ENCODE peak calls at places on chromosomes 4 and X, in six cellular contexts. A is stimulated activated CD8-positive, alpha-beta memory T cell treated with anti-CD3 and anti-CD28 coated beads, Interleukin-2, amount 100 ng/mL, for 48 hours; D is heart left ventricle; W is NCI-H1105 treated with DMSO at 0.1 percent for 48 hours; V is effector memory CD4-positive, alpha-beta T cell; P is lower leg skin. T is an unnamed sample.

GRCh38 chr4:8724436-8725070 is 132.0 kb downstream of the CPZ start:
- DNase-seq in A (no peak), D (peak), W (no peak), V (no peak), P (peak), T (no peak)

GRCh38 chrX:123736333-123736921 is 3.6 kb upstream of the THOC2 start:
- DNase-seq in A (no peak), D (no peak), W (no peak), V (no peak), P (no peak), T (no peak)

GRCh38 chr4:173433447-173433846 is 34.5 kb upstream of the SCRG1 start:
- DNase-seq in A (no peak), D (no peak), W (no peak), V (no peak), P (no peak), T (no peak)

GRCh38 chr4:120055167-120055566 is 11.5 kb downstream of the MAD2L1 start:
- DNase-seq in A (no peak), D (no peak), W (no peak), V (no peak), P (no peak), T (no peak)

GRCh38 chrX:114841051-114841450 is 176.4 kb downstream of the IL13RA2 start:
- DNase-seq in A (no peak), D (no peak), W (no peak), V (no peak), P (no peak), T (no peak)

GRCh38 chr4:3238721-3239120 is 10.2 kb upstream of the MSANTD1 start:
- DNase-seq in A (no peak), D (peak), W (no peak), V (no peak), P (no peak), T (no peak)

GRCh38 chr4:174948826-174949225 is 30.7 kb downstream of the ADAM29 start:
- DNase-seq in A (no peak), D (no peak), W (no peak), V (no peak), P (no peak), T (no peak)

GRCh38 chr4:143399113-143399949 is 62.7 kb downstream of the GAB1 start:
- DNase-seq in A (no peak), D (no peak), W (peak), V (no peak), P (no peak), T (peak)

GRCh38 chr4:76977731-76978350 is 28.3 kb downstream of the SEPTIN11 start:
- DNase-seq in A (no peak), D (no peak), W (no peak), V (no peak), P (no peak), T (no peak)

GRCh38 chr4:26323807-26324206 is 3.0 kb downstream of the RBPJ start:
- DNase-seq in A (no peak), D (no peak), W (no peak), V (no peak), P (no peak), T (no peak)

GRCh38 chr4:157514711-157515110 is 294.2 kb downstream of the GRIA2 start:
- DNase-seq in A (no peak), D (no peak), W (no peak), V (no peak), P (no peak), T (peak)

GRCh38 chr4:2819244-2820215 is 24.1 kb upstream of the ADD1 start:
- DNase-seq in A (no peak), D (peak), W (no peak), V (no peak), P (no peak), T (no peak)

GRCh38 chrX:70262952-70263567 is 3.1 kb upstream of the P2RY4 start:
- DNase-seq in A (peak), D (no peak), W (peak), V (peak), P (no peak), T (peak)

GRCh38 chr4:174154455-174154854 is 129.0 kb downstream of the FBXO8 start:
- DNase-seq in A (no peak), D (no peak), W (no peak), V (no peak), P (no peak), T (no peak)

GRCh38 chr4:117420966-117421365 is 335.6 kb upstream of the TRAM1L1 start:
- DNase-seq in A (no peak), D (no peak), W (no peak), V (no peak), P (no peak), T (no peak)

GRCh38 chr4:153267013-153267412 is 62.8 kb downstream of the TRIM2 start:
- DNase-seq in A (no peak), D (no peak), W (no peak), V (no peak), P (no peak), T (no peak)

GRCh38 chr4:2867758-2868491 is 24.3 kb downstream of the ADD1 start:
- DNase-seq in A (no peak), D (no peak), W (no peak), V (no peak), P (no peak), T (peak)

GRCh38 chr4:37001688-37002436 is 242.7 kb upstream of the NWD2 start:
- DNase-seq in A (no peak), D (no peak), W (no peak), V (no peak), P (no peak), T (no peak)

GRCh38 chr4:140293979-140294378 is 79.5 kb upstream of the SCOC start:
- DNase-seq in A (no peak), D (no peak), W (no peak), V (no peak), P (no peak), T (no peak)

GRCh38 chrX:12901486-12901885 is 4.9 kb upstream of the TLR8 start:
- DNase-seq in A (peak), D (peak), W (peak), V (peak), P (peak), T (peak)

GRCh38 chr4:1491630-1492457 is 85.6 kb upstream of the NKX1-1 start:
- DNase-seq in A (no peak), D (no peak), W (no peak), V (no peak), P (no peak), T (no peak)

GRCh38 chr4:125353131-125353530 is 38.4 kb downstream of the FAT4 start:
- DNase-seq in A (no peak), D (no peak), W (no peak), V (no peak), P (no peak), T (no peak)

GRCh38 chrX:43870758-43871419 is 11.4 kb downstream of the MAOB start:
- DNase-seq in A (no peak), D (peak), W (no peak), V (no peak), P (no peak), T (no peak)

GRCh38 chr4:6465985-6466384 is 6.4 kb downstream of the PPP2R2C start:
- DNase-seq in A (no peak), D (no peak), W (no peak), V (no peak), P (peak), T (no peak)

GRCh38 chr4:15131551-15131950 is 129.3 kb downstream of the CPEB2 start:
- DNase-seq in A (no peak), D (no peak), W (no peak), V (no peak), P (no peak), T (no peak)

GRCh38 chrX:41335590-41336331 is 1.8 kb downstream of the DDX3X start:
- DNase-seq in A (no peak), D (no peak), W (no peak), V (no peak), P (no peak), T (no peak)

GRCh38 chr4:70994069-70994366 is 569 bp downstream of the DCK start:
- DNase-seq in A (no peak), D (peak), W (no peak), V (no peak), P (no peak), T (no peak)

GRCh38 chr4:67333663-67334062 is 211.6 kb downstream of the CENPC start:
- DNase-seq in A (no peak), D (no peak), W (no peak), V (no peak), P (no peak), T (no peak)

GRCh38 chr4:144366425-144366824 is 225.9 kb upstream of the GYPA start:
- DNase-seq in A (no peak), D (no peak), W (no peak), V (no peak), P (no peak), T (no peak)

GRCh38 chr4:73021634-73022033 is 47.9 kb downstream of the COX18 start:
- DNase-seq in A (no peak), D (no peak), W (peak), V (no peak), P (no peak), T (peak)

GRCh38 chrX:123860506-123860840 is 620 bp downstream of the XIAP start:
- DNase-seq in A (no peak), D (no peak), W (peak), V (peak), P (no peak), T (peak)

GRCh38 chrX:39631275-39631674 is 466.5 kb downstream of the BCOR start:
- DNase-seq in A (no peak), D (no peak), W (no peak), V (no peak), P (no peak), T (no peak)

GRCh38 chr4:121358473-121358872 is 22.3 kb downstream of the QRFPR start:
- DNase-seq in A (no peak), D (no peak), W (no peak), V (no peak), P (no peak), T (no peak)

GRCh38 chrX:153455571-153455970 is 9.7 kb upstream of the TREX2 start:
- DNase-seq in A (no peak), D (peak), W (no peak), V (no peak), P (no peak), T (no peak)

GRCh38 chrX:40055495-40055894 is 42.3 kb downstream of the BCOR start:
- DNase-seq in A (no peak), D (no peak), W (no peak), V (no peak), P (no peak), T (no peak)

GRCh38 chr4:65383589-65384305 is 286.5 kb downstream of the EPHA5 start:
- DNase-seq in A (no peak), D (no peak), W (no peak), V (no peak), P (no peak), T (no peak)

GRCh38 chrX:132063862-132064261 is 40.8 kb downstream of the STK26 start:
- DNase-seq in A (no peak), D (no peak), W (no peak), V (no peak), P (no peak), T (no peak)

GRCh38 chr4:38189445-38189844 is 229.2 kb downstream of the PTTG2 start:
- DNase-seq in A (peak), D (no peak), W (no peak), V (no peak), P (no peak), T (peak)

GRCh38 chr4:33883111-33883510 is 2361.2 kb downstream of the ARAP2 start:
- DNase-seq in A (no peak), D (no peak), W (no peak), V (no peak), P (no peak), T (no peak)

T was measured in erythroblast.